ENCODE peak calls at places on chromosomes 2 and 18, in six cellular contexts. L, O, K, M, I and Q are unnamed samples. For H3K4me1, the result is how much of the 10 kb centered on the place peaks cover.

GRCh38 chr2:231360881-231361294 is 34.6 kb upstream of the B3GNT7 start:
- DNase-seq in L (no peak), O (no peak), K (no peak), M (no peak), I (no peak), Q (no peak)

GRCh38 chr2:118166242-118166641 is 78.0 kb downstream of the INSIG2 start:
- DNase-seq in L (no peak), O (no peak), K (no peak), M (no peak), I (no peak), Q (no peak)

GRCh38 chr2:28439763-28440162 is 47.1 kb downstream of the FOSL2 start:
- DNase-seq in L (no peak), O (no peak), K (no peak), M (no peak), I (no peak), Q (no peak)

GRCh38 chr18:48795696-48796095 is 155.1 kb downstream of the SMAD7 start:
- DNase-seq in L (no peak), O (no peak), K (peak), M (no peak), I (no peak), Q (no peak)

GRCh38 chr2:43041167-43041566 is 185.2 kb downstream of the ZFP36L2 start:
- DNase-seq in L (peak), O (no peak), K (no peak), M (no peak), I (no peak), Q (no peak)

GRCh38 chr2:16319425-16320245 is 346.0 kb downstream of the CYRIA start:
- DNase-seq in L (no peak), O (no peak), K (no peak), M (peak), I (no peak), Q (no peak)

GRCh38 chr2:174338626-174339570 is 4.1 kb downstream of the SP9 start:
- DNase-seq in L (no peak), O (no peak), K (no peak), M (no peak), I (peak), Q (no peak)

GRCh38 chr2:2271471-2271941 is 59.6 kb downstream of the MYT1L start:
- DNase-seq in L (no peak), O (no peak), K (no peak), M (no peak), I (no peak), Q (no peak)

GRCh38 chr2:100453853-100454252 is 16.4 kb upstream of the NMS start:
- DNase-seq in L (no peak), O (no peak), K (no peak), M (no peak), I (no peak), Q (no peak)

GRCh38 chr2:207236156-207236935 is 70.6 kb upstream of the KLF7 start:
- DNase-seq in L (no peak), O (no peak), K (no peak), M (no peak), I (no peak), Q (no peak)

GRCh38 chr2:101858910-101859309 is 132.8 kb upstream of the IL1R2 start:
- DNase-seq in L (no peak), O (no peak), K (no peak), M (no peak), I (no peak), Q (no peak)

GRCh38 chr18:8947576-8947975 is 154.9 kb upstream of the NDUFV2 start:
- DNase-seq in L (no peak), O (no peak), K (no peak), M (no peak), I (no peak), Q (no peak)

GRCh38 chr18:24991220-24991575 is 360.8 kb downstream of the ZNF521 start:
- DNase-seq in L (no peak), O (no peak), K (no peak), M (no peak), I (no peak), Q (no peak)

GRCh38 chr2:147607379-147607778 is 237.4 kb upstream of the ACVR2A start:
- DNase-seq in L (no peak), O (no peak), K (no peak), M (no peak), I (no peak), Q (no peak)

GRCh38 chr18:79329786-79330185 is 65.9 kb upstream of the NFATC1 start:
- DNase-seq in L (no peak), O (no peak), K (no peak), M (no peak), I (no peak), Q (no peak)

GRCh38 chr18:55318864-55319516 is 269.0 kb downstream of the TCF4 start:
- DNase-seq in L (no peak), O (no peak), K (no peak), M (no peak), I (no peak), Q (no peak)

GRCh38 chr2:128524183-128524582 is 205.5 kb upstream of the HS6ST1 start:
- DNase-seq in L (no peak), O (no peak), K (no peak), M (no peak), I (no peak), Q (no peak)

GRCh38 chr2:234953116-234954031 is 1.6 kb downstream of the SH3BP4 start:
- DNase-seq in L (peak), O (peak), K (peak), M (no peak), I (no peak), Q (no peak)

GRCh38 chr2:121501070-121501469 is 29.6 kb upstream of the RNU4ATAC start:
- DNase-seq in L (no peak), O (no peak), K (no peak), M (no peak), I (no peak), Q (no peak)

GRCh38 chr2:26396734-26397298 is 4.9 kb upstream of the DRC1 start:
- DNase-seq in L (no peak), O (no peak), K (no peak), M (no peak), I (no peak), Q (no peak)

GRCh38 chr2:74864728-74865722 is 31.1 kb downstream of the HK2 start:
- DNase-seq in L (no peak), O (no peak), K (no peak), M (no peak), I (no peak), Q (no peak)

GRCh38 chr2:63814114-63814513 is 27.6 kb upstream of the UGP2 start:
- DNase-seq in L (no peak), O (no peak), K (no peak), M (no peak), I (no peak), Q (no peak)

GRCh38 chr18:59674534-59674933 is 22.7 kb downstream of the CCBE1 start:
- DNase-seq in L (no peak), O (no peak), K (no peak), M (no peak), I (no peak), Q (no peak)

GRCh38 chr2:187527262-187527661 is 27.0 kb downstream of the TFPI start:
- DNase-seq in L (no peak), O (no peak), K (no peak), M (no peak), I (peak), Q (no peak)

GRCh38 chr2:66578067-66578852 is 143.3 kb downstream of the MEIS1 start:
- DNase-seq in L (peak), O (no peak), K (no peak), M (no peak), I (no peak), Q (no peak)

GRCh38 chr18:27707201-27707600 is 469.7 kb downstream of the CDH2 start:
- DNase-seq in L (no peak), O (no peak), K (no peak), M (no peak), I (no peak), Q (no peak)

GRCh38 chr2:176001903-176002683 is at the start of gene LNPK:
- DNase-seq in L (peak), O (peak), K (peak), M (peak), I (peak), Q (peak)
- TF ChIP-seq EP300 in L (no peak), O (no peak), K (no peak), M (no peak), I (no peak), Q (no peak)

GRCh38 chr2:3741867-3742602 is 38.7 kb downstream of the DCDC2C start:
- DNase-seq in L (no peak), O (no peak), K (no peak), M (no peak), I (no peak), Q (no peak)
- TF ChIP-seq CTCF in L (no peak), O (no peak), K (no peak), M (no peak), I (no peak), Q (no peak)

GRCh38 chr2:46849741-46850474 is 65.7 kb downstream of the MCFD2 start:
- DNase-seq in L (peak), O (peak), K (no peak), M (no peak), I (peak), Q (no peak)

GRCh38 chr2:46852124-46852523 is 63.5 kb downstream of the MCFD2 start:
- DNase-seq in L (no peak), O (no peak), K (no peak), M (no peak), I (no peak), Q (no peak)

GRCh38 chr2:46854260-46854659 is 61.3 kb downstream of the MCFD2 start:
- DNase-seq in L (no peak), O (no peak), K (no peak), M (no peak), I (no peak), Q (no peak)

GRCh38 chr2:46850742-46851141 is 64.9 kb downstream of the MCFD2 start:
- DNase-seq in L (peak), O (peak), K (no peak), M (no peak), I (peak), Q (no peak)

DNA sequence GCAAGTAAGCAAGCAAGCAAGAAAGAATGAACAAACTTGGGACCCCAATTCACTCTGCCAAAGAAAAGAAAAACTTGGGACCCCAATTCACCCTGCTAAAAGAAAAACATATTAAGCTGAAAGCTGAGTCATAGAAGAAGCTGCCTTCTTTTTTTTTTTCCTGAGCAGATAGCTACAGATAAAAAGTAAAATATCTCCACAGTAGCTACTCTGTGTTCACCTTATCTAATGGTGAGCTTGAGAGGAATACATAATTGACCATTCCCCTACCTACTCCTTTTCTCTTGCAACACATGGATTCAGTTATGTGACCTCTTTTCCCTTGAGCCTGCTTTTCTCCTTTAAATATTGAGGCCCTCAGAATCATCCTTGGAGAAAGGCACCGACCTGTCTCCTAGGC is 63.0 kb downstream of the MCFD2 start:
- DNase-seq in L (no peak), O (no peak), K (no peak), M (no peak), I (no peak), Q (no peak)
- H3K4me1 ChIP-seq in L (under half), O (under half), K (under half), M (half or more), I (half or more), Q (under half)

GRCh38 chr2:164109006-164109405 is 373.2 kb upstream of the FIGN start:
- DNase-seq in L (no peak), O (no peak), K (no peak), M (no peak), I (no peak), Q (no peak)

GRCh38 chr2:164115806-164116205 is 380.0 kb upstream of the FIGN start:
- DNase-seq in L (no peak), O (no peak), K (no peak), M (no peak), I (no peak), Q (no peak)

GRCh38 chr2:164112105-164112504 is 376.3 kb upstream of the FIGN start:
- DNase-seq in L (no peak), O (no peak), K (no peak), M (no peak), I (no peak), Q (no peak)

GRCh38 chr2:164110518-164110917 is 374.7 kb upstream of the FIGN start:
- DNase-seq in L (no peak), O (no peak), K (no peak), M (no peak), I (no peak), Q (no peak)

GRCh38 chr2:164114937-164115336 is 379.1 kb upstream of the FIGN start:
- DNase-seq in L (no peak), O (no peak), K (no peak), M (no peak), I (no peak), Q (no peak)
- TF ChIP-seq EP300 in L (no peak), O (no peak), K (no peak), M (no peak), I (no peak), Q (no peak)

GRCh38 chr2:167294031-167294774 is 405.9 kb downstream of the XIRP2 start:
- DNase-seq in L (peak), O (no peak), K (no peak), M (no peak), I (peak), Q (no peak)
- TF ChIP-seq CTCF in L (no peak), O (no peak), K (no peak), M (no peak), I (no peak), Q (no peak)

GRCh38 chr18:57087985-57088384 is 58.9 kb upstream of the BOD1L2 start:
- DNase-seq in L (no peak), O (no peak), K (no peak), M (no peak), I (no peak), Q (no peak)
- H3K4me1 ChIP-seq in L (under half), O (under half), K (under half), M (under half), I (under half), Q (under half)

GRCh38 chr2:164014791-164015190 is 279.0 kb upstream of the FIGN start:
- DNase-seq in L (no peak), O (no peak), K (no peak), M (no peak), I (no peak), Q (no peak)

GRCh38 chr2:164014068-164014577 is 278.3 kb upstream of the FIGN start:
- DNase-seq in L (no peak), O (no peak), K (no peak), M (no peak), I (no peak), Q (no peak)

GRCh38 chr2:164009801-164010337 is 274.1 kb upstream of the FIGN start:
- DNase-seq in L (no peak), O (no peak), K (no peak), M (no peak), I (no peak), Q (no peak)

DNA sequence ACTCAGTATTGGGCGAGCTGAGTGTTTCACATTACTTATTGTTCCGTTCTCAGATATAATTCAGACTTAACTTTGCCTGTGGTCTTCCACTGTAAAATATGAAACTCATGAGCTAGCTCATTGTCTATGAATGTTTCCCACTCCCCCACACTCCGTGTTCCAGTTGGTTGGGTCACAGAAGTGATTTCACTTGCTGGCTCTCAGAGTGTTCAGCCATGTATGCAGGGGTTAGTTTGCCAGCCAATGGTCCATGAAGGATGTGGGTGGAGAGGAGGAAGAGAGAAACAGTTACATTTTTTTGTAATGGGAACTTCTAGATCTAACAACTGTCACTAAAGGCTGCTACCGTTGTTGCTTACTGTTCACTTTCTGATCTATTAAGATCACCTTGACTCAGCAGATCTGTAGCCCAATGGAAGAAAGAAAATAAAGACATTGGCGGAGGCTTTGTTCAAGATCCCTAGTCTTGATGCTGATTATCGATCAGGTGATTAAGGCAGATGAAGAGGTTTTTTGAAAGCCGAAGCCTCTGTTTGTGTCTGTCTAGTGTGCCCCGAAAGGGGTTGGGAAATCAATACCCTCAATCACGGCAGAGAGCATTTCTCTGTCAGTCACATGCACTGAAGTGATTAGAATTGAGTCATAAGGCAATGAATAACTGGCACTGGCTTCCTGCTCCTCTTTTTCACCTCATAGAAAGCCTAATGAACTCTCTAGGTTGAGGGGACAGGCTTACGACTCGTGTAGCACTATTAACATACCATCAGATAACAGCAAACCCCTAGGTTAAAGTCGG is 279.7 kb upstream of the FIGN start:
- DNase-seq in L (no peak), O (no peak), K (no peak), M (no peak), I (no peak), Q (no peak)
- TF ChIP-seq EP300 in L (no peak), O (no peak), K (no peak), M (no peak), I (no peak), Q (no peak)

GRCh38 chr2:68747918-68748317 is 13.3 kb downstream of the ARHGAP25 start:
- DNase-seq in L (no peak), O (no peak), K (no peak), M (peak), I (no peak), Q (no peak)

GRCh38 chr2:68747413-68747812 is 12.8 kb downstream of the ARHGAP25 start:
- DNase-seq in L (no peak), O (no peak), K (no peak), M (no peak), I (no peak), Q (no peak)

GRCh38 chr2:68750592-68751396 is 16.2 kb downstream of the ARHGAP25 start:
- DNase-seq in L (no peak), O (no peak), K (no peak), M (peak), I (no peak), Q (no peak)

GRCh38 chr2:68751397-68752339 is 17.1 kb downstream of the ARHGAP25 start:
- DNase-seq in L (peak), O (peak), K (peak), M (peak), I (peak), Q (peak)

GRCh38 chr2:68749345-68749744 is 14.7 kb downstream of the ARHGAP25 start:
- DNase-seq in L (no peak), O (no peak), K (no peak), M (peak), I (no peak), Q (no peak)
- TF ChIP-seq CTCF in L (no peak), O (no peak), K (no peak), M (no peak), I (no peak), Q (no peak)

GRCh38 chr2:240626531-240627300 is 1.4 kb downstream of the GPR35 start:
- DNase-seq in L (peak), O (no peak), K (peak), M (no peak), I (no peak), Q (no peak)

GRCh38 chr2:240623531-240624010 is 1.7 kb upstream of the GPR35 start:
- DNase-seq in L (peak), O (no peak), K (peak), M (no peak), I (no peak), Q (no peak)

GRCh38 chr2:240624950-240625621 is at the start of gene GPR35:
- DNase-seq in L (peak), O (peak), K (peak), M (no peak), I (peak), Q (no peak)

GRCh38 chr2:240622631-240623235 is 2.5 kb upstream of the GPR35 start:
- DNase-seq in L (peak), O (peak), K (peak), M (no peak), I (no peak), Q (no peak)

GRCh38 chr2:240624011-240624949 is 1.0 kb upstream of the GPR35 start:
- DNase-seq in L (peak), O (no peak), K (peak), M (no peak), I (no peak), Q (no peak)
- H3K4me1 ChIP-seq in L (under half), O (under half), K (under half), M (under half), I (under half), Q (under half)

GRCh38 chr2:44778671-44779476 is 162.6 kb upstream of the SIX3 start:
- DNase-seq in L (no peak), O (no peak), K (no peak), M (no peak), I (no peak), Q (no peak)
- TF ChIP-seq EP300 in L (no peak), O (no peak), K (no peak), M (no peak), I (no peak), Q (no peak)